ENCODE peak calls at places on chromosomes 3 and 15, in ten cellular contexts. One of them, this sample, is unnamed.

GRCh38 chr3:177071496-177072156 is 125.7 kb downstream of the TBL1XR1 start:
- DNase-seq in nucleus accumbens: no peak
- DNase-seq in anterior cingulate cortex: no peak
- DNase-seq in NCI-H1417: no peak
- DNase-seq in psoas muscle: no peak
- DNase-seq in HTR-8/SVneo: no peak
- DNase-seq in OCI-M1: no peak
- DNase-seq in NB4: no peak
- DNase-seq in NCI-H1105 treated with DMSO at 0.1 percent for 48 hours: no peak
- DNase-seq in fibroblast of lung: no peak
- DNase-seq in this sample: no peak

GRCh38 chr3:41180396-41180795 is 18.9 kb upstream of the CTNNB1 start:
- DNase-seq in nucleus accumbens: no peak
- DNase-seq in anterior cingulate cortex: no peak
- DNase-seq in NCI-H1417: no peak
- DNase-seq in psoas muscle: no peak
- DNase-seq in HTR-8/SVneo: no peak
- DNase-seq in OCI-M1: no peak
- DNase-seq in NB4: no peak
- DNase-seq in NCI-H1105 treated with DMSO at 0.1 percent for 48 hours: no peak
- DNase-seq in fibroblast of lung: no peak
- DNase-seq in this sample: no peak

GRCh38 chr15:85422607-85423006 is 42.2 kb downstream of the AKAP13 start:
- DNase-seq in nucleus accumbens: no peak
- DNase-seq in anterior cingulate cortex: no peak
- DNase-seq in NCI-H1417: no peak
- DNase-seq in psoas muscle: no peak
- DNase-seq in HTR-8/SVneo: no peak
- DNase-seq in OCI-M1: no peak
- DNase-seq in NB4: no peak
- DNase-seq in NCI-H1105 treated with DMSO at 0.1 percent for 48 hours: no peak
- DNase-seq in fibroblast of lung: no peak
- DNase-seq in this sample: no peak

GRCh38 chr3:4417449-4417848 is 49.6 kb downstream of the SUMF1 start:
- DNase-seq in nucleus accumbens: no peak
- DNase-seq in anterior cingulate cortex: no peak
- DNase-seq in NCI-H1417: no peak
- DNase-seq in psoas muscle: no peak
- DNase-seq in HTR-8/SVneo: no peak
- DNase-seq in OCI-M1: peak
- DNase-seq in NB4: no peak
- DNase-seq in NCI-H1105 treated with DMSO at 0.1 percent for 48 hours: no peak
- DNase-seq in fibroblast of lung: peak
- DNase-seq in this sample: no peak

GRCh38 chr3:170718848-170719247 is 133.0 kb upstream of the SLC7A14 start:
- DNase-seq in nucleus accumbens: no peak
- DNase-seq in anterior cingulate cortex: no peak
- DNase-seq in NCI-H1417: no peak
- DNase-seq in psoas muscle: no peak
- DNase-seq in HTR-8/SVneo: no peak
- DNase-seq in OCI-M1: no peak
- DNase-seq in NB4: no peak
- DNase-seq in NCI-H1105 treated with DMSO at 0.1 percent for 48 hours: no peak
- DNase-seq in fibroblast of lung: no peak
- DNase-seq in this sample: no peak

GRCh38 chr3:23796518-23796917 is 9.2 kb upstream of the UBE2E1 start:
- DNase-seq in nucleus accumbens: no peak
- DNase-seq in anterior cingulate cortex: no peak
- DNase-seq in NCI-H1417: no peak
- DNase-seq in psoas muscle: no peak
- DNase-seq in HTR-8/SVneo: no peak
- DNase-seq in OCI-M1: no peak
- DNase-seq in NB4: no peak
- DNase-seq in NCI-H1105 treated with DMSO at 0.1 percent for 48 hours: no peak
- DNase-seq in fibroblast of lung: no peak
- DNase-seq in this sample: no peak

GRCh38 chr15:64213646-64214045 is 50.8 kb upstream of the PPIB start:
- DNase-seq in nucleus accumbens: no peak
- DNase-seq in anterior cingulate cortex: no peak
- DNase-seq in NCI-H1417: no peak
- DNase-seq in psoas muscle: no peak
- DNase-seq in HTR-8/SVneo: no peak
- DNase-seq in OCI-M1: no peak
- DNase-seq in NB4: no peak
- DNase-seq in NCI-H1105 treated with DMSO at 0.1 percent for 48 hours: no peak
- DNase-seq in fibroblast of lung: peak
- DNase-seq in this sample: no peak

GRCh38 chr3:127585163-127585812 is 5.2 kb downstream of the TPRA1 start:
- DNase-seq in nucleus accumbens: no peak
- DNase-seq in anterior cingulate cortex: no peak
- DNase-seq in NCI-H1417: peak
- DNase-seq in psoas muscle: no peak
- DNase-seq in HTR-8/SVneo: no peak
- DNase-seq in OCI-M1: no peak
- DNase-seq in NB4: no peak
- DNase-seq in NCI-H1105 treated with DMSO at 0.1 percent for 48 hours: no peak
- DNase-seq in fibroblast of lung: peak
- DNase-seq in this sample: no peak

GRCh38 chr3:154730221-154730620 is 300.2 kb upstream of the GPR149 start:
- DNase-seq in nucleus accumbens: no peak
- DNase-seq in anterior cingulate cortex: no peak
- DNase-seq in NCI-H1417: peak
- DNase-seq in psoas muscle: no peak
- DNase-seq in HTR-8/SVneo: no peak
- DNase-seq in OCI-M1: peak
- DNase-seq in NB4: no peak
- DNase-seq in NCI-H1105 treated with DMSO at 0.1 percent for 48 hours: peak
- DNase-seq in fibroblast of lung: no peak
- DNase-seq in this sample: no peak

GRCh38 chr15:69881760-69882159 is 216.0 kb downstream of the TLE3 start:
- DNase-seq in nucleus accumbens: no peak
- DNase-seq in anterior cingulate cortex: no peak
- DNase-seq in NCI-H1417: peak
- DNase-seq in psoas muscle: no peak
- DNase-seq in HTR-8/SVneo: no peak
- DNase-seq in OCI-M1: no peak
- DNase-seq in NB4: peak
- DNase-seq in NCI-H1105 treated with DMSO at 0.1 percent for 48 hours: no peak
- DNase-seq in fibroblast of lung: no peak
- DNase-seq in this sample: no peak

GRCh38 chr3:194879991-194880939 is 194.6 kb downstream of the FAM43A start:
- DNase-seq in nucleus accumbens: no peak
- DNase-seq in anterior cingulate cortex: no peak
- DNase-seq in NCI-H1417: no peak
- DNase-seq in psoas muscle: peak
- DNase-seq in HTR-8/SVneo: no peak
- DNase-seq in OCI-M1: no peak
- DNase-seq in NB4: peak
- DNase-seq in NCI-H1105 treated with DMSO at 0.1 percent for 48 hours: no peak
- DNase-seq in fibroblast of lung: peak
- DNase-seq in this sample: no peak

GRCh38 chr3:189655617-189656016 is 24.4 kb downstream of the TP63 start:
- DNase-seq in nucleus accumbens: no peak
- DNase-seq in anterior cingulate cortex: no peak
- DNase-seq in NCI-H1417: no peak
- DNase-seq in psoas muscle: no peak
- DNase-seq in HTR-8/SVneo: no peak
- DNase-seq in OCI-M1: no peak
- DNase-seq in NB4: no peak
- DNase-seq in NCI-H1105 treated with DMSO at 0.1 percent for 48 hours: no peak
- DNase-seq in fibroblast of lung: no peak
- DNase-seq in this sample: no peak

GRCh38 chr3:129577925-129578742 is 28.3 kb downstream of the PLXND1 start:
- DNase-seq in nucleus accumbens: no peak
- DNase-seq in anterior cingulate cortex: no peak
- DNase-seq in NCI-H1417: no peak
- DNase-seq in psoas muscle: peak
- DNase-seq in HTR-8/SVneo: no peak
- DNase-seq in OCI-M1: peak
- DNase-seq in NB4: peak
- DNase-seq in NCI-H1105 treated with DMSO at 0.1 percent for 48 hours: no peak
- DNase-seq in fibroblast of lung: no peak
- DNase-seq in this sample: no peak

GRCh38 chr3:23580337-23580736 is 225.4 kb upstream of the UBE2E1 start:
- DNase-seq in nucleus accumbens: no peak
- DNase-seq in anterior cingulate cortex: no peak
- DNase-seq in NCI-H1417: no peak
- DNase-seq in psoas muscle: no peak
- DNase-seq in HTR-8/SVneo: no peak
- DNase-seq in OCI-M1: no peak
- DNase-seq in NB4: no peak
- DNase-seq in NCI-H1105 treated with DMSO at 0.1 percent for 48 hours: no peak
- DNase-seq in fibroblast of lung: peak
- DNase-seq in this sample: no peak

GRCh38 chr15:77482570-77482969 is 61.9 kb downstream of the HMG20A start:
- DNase-seq in nucleus accumbens: no peak
- DNase-seq in anterior cingulate cortex: no peak
- DNase-seq in NCI-H1417: no peak
- DNase-seq in psoas muscle: no peak
- DNase-seq in HTR-8/SVneo: peak
- DNase-seq in OCI-M1: no peak
- DNase-seq in NB4: no peak
- DNase-seq in NCI-H1105 treated with DMSO at 0.1 percent for 48 hours: peak
- DNase-seq in fibroblast of lung: peak
- DNase-seq in this sample: no peak

GRCh38 chr3:57851304-57851703 is 95.2 kb downstream of the SLMAP start:
- DNase-seq in nucleus accumbens: no peak
- DNase-seq in anterior cingulate cortex: no peak
- DNase-seq in NCI-H1417: no peak
- DNase-seq in psoas muscle: no peak
- DNase-seq in HTR-8/SVneo: no peak
- DNase-seq in OCI-M1: no peak
- DNase-seq in NB4: no peak
- DNase-seq in NCI-H1105 treated with DMSO at 0.1 percent for 48 hours: no peak
- DNase-seq in fibroblast of lung: no peak
- DNase-seq in this sample: no peak

GRCh38 chr3:194687638-194688206 is 2.0 kb downstream of the FAM43A start:
- DNase-seq in nucleus accumbens: no peak
- DNase-seq in anterior cingulate cortex: no peak
- DNase-seq in NCI-H1417: peak
- DNase-seq in psoas muscle: peak
- DNase-seq in HTR-8/SVneo: no peak
- DNase-seq in OCI-M1: peak
- DNase-seq in NB4: peak
- DNase-seq in NCI-H1105 treated with DMSO at 0.1 percent for 48 hours: no peak
- DNase-seq in fibroblast of lung: peak
- DNase-seq in this sample: peak

GRCh38 chr3:28077566-28077965 is 163.9 kb upstream of the CMC1 start:
- DNase-seq in nucleus accumbens: no peak
- DNase-seq in anterior cingulate cortex: no peak
- DNase-seq in NCI-H1417: no peak
- DNase-seq in psoas muscle: peak
- DNase-seq in HTR-8/SVneo: no peak
- DNase-seq in OCI-M1: no peak
- DNase-seq in NB4: peak
- DNase-seq in NCI-H1105 treated with DMSO at 0.1 percent for 48 hours: no peak
- DNase-seq in fibroblast of lung: peak
- DNase-seq in this sample: peak

GRCh38 chr15:26051771-26052685 is 188.9 kb upstream of the ATP10A start:
- DNase-seq in nucleus accumbens: no peak
- DNase-seq in anterior cingulate cortex: no peak
- DNase-seq in NCI-H1417: no peak
- DNase-seq in psoas muscle: peak
- DNase-seq in HTR-8/SVneo: no peak
- DNase-seq in OCI-M1: no peak
- DNase-seq in NB4: no peak
- DNase-seq in NCI-H1105 treated with DMSO at 0.1 percent for 48 hours: no peak
- DNase-seq in fibroblast of lung: no peak
- DNase-seq in this sample: no peak

GRCh38 chr15:85404156-85404921 is 23.9 kb downstream of the AKAP13 start:
- DNase-seq in nucleus accumbens: no peak
- DNase-seq in anterior cingulate cortex: no peak
- DNase-seq in NCI-H1417: no peak
- DNase-seq in psoas muscle: no peak
- DNase-seq in HTR-8/SVneo: no peak
- DNase-seq in OCI-M1: no peak
- DNase-seq in NB4: peak
- DNase-seq in NCI-H1105 treated with DMSO at 0.1 percent for 48 hours: no peak
- DNase-seq in fibroblast of lung: no peak
- DNase-seq in this sample: no peak

GRCh38 chr15:48718646-48719045 is 73.1 kb upstream of the FBN1 start:
- DNase-seq in nucleus accumbens: no peak
- DNase-seq in anterior cingulate cortex: no peak
- DNase-seq in NCI-H1417: no peak
- DNase-seq in psoas muscle: peak
- DNase-seq in HTR-8/SVneo: no peak
- DNase-seq in OCI-M1: peak
- DNase-seq in NB4: no peak
- DNase-seq in NCI-H1105 treated with DMSO at 0.1 percent for 48 hours: no peak
- DNase-seq in fibroblast of lung: peak
- DNase-seq in this sample: no peak

GRCh38 chr3:140585828-140586227 is 92.0 kb upstream of the TRIM42 start:
- DNase-seq in nucleus accumbens: no peak
- DNase-seq in anterior cingulate cortex: no peak
- DNase-seq in NCI-H1417: no peak
- DNase-seq in psoas muscle: no peak
- DNase-seq in HTR-8/SVneo: no peak
- DNase-seq in OCI-M1: no peak
- DNase-seq in NB4: no peak
- DNase-seq in NCI-H1105 treated with DMSO at 0.1 percent for 48 hours: no peak
- DNase-seq in fibroblast of lung: peak
- DNase-seq in this sample: no peak

GRCh38 chr3:179333084-179333483 is 10.3 kb downstream of the ZNF639 start:
- DNase-seq in nucleus accumbens: no peak
- DNase-seq in anterior cingulate cortex: no peak
- DNase-seq in NCI-H1417: no peak
- DNase-seq in psoas muscle: no peak
- DNase-seq in HTR-8/SVneo: no peak
- DNase-seq in OCI-M1: no peak
- DNase-seq in NB4: no peak
- DNase-seq in NCI-H1105 treated with DMSO at 0.1 percent for 48 hours: no peak
- DNase-seq in fibroblast of lung: no peak
- DNase-seq in this sample: no peak

GRCh38 chr3:76728411-76728810 is 311.5 kb upstream of the ROBO2 start:
- DNase-seq in nucleus accumbens: no peak
- DNase-seq in anterior cingulate cortex: no peak
- DNase-seq in NCI-H1417: no peak
- DNase-seq in psoas muscle: no peak
- DNase-seq in HTR-8/SVneo: no peak
- DNase-seq in OCI-M1: peak
- DNase-seq in NB4: no peak
- DNase-seq in NCI-H1105 treated with DMSO at 0.1 percent for 48 hours: no peak
- DNase-seq in fibroblast of lung: no peak
- DNase-seq in this sample: no peak

GRCh38 chr15:74350295-74351275 is 16.9 kb downstream of the CYP11A1 start:
- DNase-seq in nucleus accumbens: no peak
- DNase-seq in anterior cingulate cortex: no peak
- DNase-seq in NCI-H1417: no peak
- DNase-seq in psoas muscle: no peak
- DNase-seq in HTR-8/SVneo: no peak
- DNase-seq in OCI-M1: no peak
- DNase-seq in NB4: no peak
- DNase-seq in NCI-H1105 treated with DMSO at 0.1 percent for 48 hours: no peak
- DNase-seq in fibroblast of lung: no peak
- DNase-seq in this sample: no peak

GRCh38 chr15:100759116-100759515 is 120.5 kb upstream of the ALDH1A3 start:
- DNase-seq in nucleus accumbens: no peak
- DNase-seq in anterior cingulate cortex: no peak
- DNase-seq in NCI-H1417: no peak
- DNase-seq in psoas muscle: no peak
- DNase-seq in HTR-8/SVneo: no peak
- DNase-seq in OCI-M1: no peak
- DNase-seq in NB4: no peak
- DNase-seq in NCI-H1105 treated with DMSO at 0.1 percent for 48 hours: no peak
- DNase-seq in fibroblast of lung: peak
- DNase-seq in this sample: no peak

GRCh38 chr15:92082217-92082843 is 228.8 kb downstream of the SLCO3A1 start:
- DNase-seq in nucleus accumbens: no peak
- DNase-seq in anterior cingulate cortex: peak
- DNase-seq in NCI-H1417: peak
- DNase-seq in psoas muscle: peak
- DNase-seq in HTR-8/SVneo: peak
- DNase-seq in OCI-M1: peak
- DNase-seq in NB4: peak
- DNase-seq in NCI-H1105 treated with DMSO at 0.1 percent for 48 hours: peak
- DNase-seq in fibroblast of lung: peak
- DNase-seq in this sample: peak

GRCh38 chr15:46170326-46170725 is 535.5 kb downstream of the SQOR start:
- DNase-seq in nucleus accumbens: no peak
- DNase-seq in anterior cingulate cortex: no peak
- DNase-seq in NCI-H1417: no peak
- DNase-seq in psoas muscle: no peak
- DNase-seq in HTR-8/SVneo: no peak
- DNase-seq in OCI-M1: no peak
- DNase-seq in NB4: no peak
- DNase-seq in NCI-H1105 treated with DMSO at 0.1 percent for 48 hours: no peak
- DNase-seq in fibroblast of lung: no peak
- DNase-seq in this sample: no peak